ENCODE peak calls at places on chromosomes 12 and 14, in five cellular contexts. One of them, this sample, is unnamed.

GRCh38 chr12:131755305-131756113 is 44.6 kb downstream of the SFSWAP start:
- DNase-seq in brain microvascular endothelial cell: peak; percentile 4
- DNase-seq in tibial artery: no peak
- DNase-seq in Peyer's patch: no peak
- DNase-seq in heart left ventricle: no peak
- DNase-seq in this sample: no peak

GRCh38 chr12:12870454-12870853 is 20.9 kb upstream of the GPRC5A start:
- DNase-seq in brain microvascular endothelial cell: peak; percentile 98
- DNase-seq in tibial artery: no peak
- DNase-seq in Peyer's patch: no peak
- DNase-seq in heart left ventricle: no peak
- DNase-seq in this sample: no peak

GRCh38 chr14:90666571-90666970 is 149.7 kb downstream of the TTC7B start:
- DNase-seq in tibial artery: no peak
- DNase-seq in brain microvascular endothelial cell: no peak
- DNase-seq in heart left ventricle: no peak
- DNase-seq in Peyer's patch: no peak
- DNase-seq in this sample: no peak

GRCh38 chr12:113582521-113583218 is 111.0 kb upstream of the LHX5 start:
- DNase-seq in heart left ventricle: no peak
- DNase-seq in Peyer's patch: no peak
- DNase-seq in brain microvascular endothelial cell: no peak
- DNase-seq in tibial artery: no peak
- DNase-seq in this sample: no peak

GRCh38 chr12:20631711-20632110 is 63.4 kb upstream of the SLCO1C1 start:
- DNase-seq in Peyer's patch: no peak
- DNase-seq in heart left ventricle: no peak
- DNase-seq in brain microvascular endothelial cell: no peak
- DNase-seq in tibial artery: no peak
- DNase-seq in this sample: no peak

GRCh38 chr14:32307881-32308582 is 21.1 kb upstream of the AKAP6 start:
- DNase-seq in brain microvascular endothelial cell: no peak
- DNase-seq in tibial artery: no peak
- DNase-seq in Peyer's patch: peak; percentile 72
- DNase-seq in heart left ventricle: no peak
- DNase-seq in this sample: no peak

GRCh38 chr12:5222011-5222461 is 178.4 kb downstream of the KCNA5 start:
- DNase-seq in heart left ventricle: no peak
- DNase-seq in tibial artery: no peak
- DNase-seq in Peyer's patch: no peak
- DNase-seq in brain microvascular endothelial cell: no peak
- DNase-seq in this sample: no peak

GRCh38 chr14:71610149-71610548 is 322.1 kb upstream of the RGS6 start:
- DNase-seq in Peyer's patch: no peak
- DNase-seq in tibial artery: no peak
- DNase-seq in brain microvascular endothelial cell: no peak
- DNase-seq in heart left ventricle: no peak
- DNase-seq in this sample: no peak

GRCh38 chr12:42364692-42365091 is 38.7 kb downstream of the PPHLN1 start:
- DNase-seq in tibial artery: no peak
- DNase-seq in heart left ventricle: no peak
- DNase-seq in brain microvascular endothelial cell: no peak
- DNase-seq in Peyer's patch: no peak
- DNase-seq in this sample: no peak

GRCh38 chr14:54338696-54339317 is 58.0 kb upstream of the CDKN3 start:
- DNase-seq in heart left ventricle: no peak
- DNase-seq in tibial artery: no peak
- DNase-seq in Peyer's patch: no peak
- DNase-seq in brain microvascular endothelial cell: peak; percentile 40
- DNase-seq in this sample: no peak

GRCh38 chr14:61385002-61385685 is 63.8 kb downstream of the PRKCH start:
- DNase-seq in heart left ventricle: no peak
- DNase-seq in brain microvascular endothelial cell: no peak
- DNase-seq in Peyer's patch: peak; percentile 76
- DNase-seq in tibial artery: no peak
- DNase-seq in this sample: no peak

GRCh38 chr12:55515696-55516095 is 23.5 kb downstream of the OR6C68 start:
- DNase-seq in heart left ventricle: no peak
- DNase-seq in brain microvascular endothelial cell: no peak
- DNase-seq in Peyer's patch: no peak
- DNase-seq in tibial artery: no peak
- DNase-seq in this sample: no peak

GRCh38 chr14:57816568-57817284 is 49.2 kb downstream of the SLC35F4 start:
- DNase-seq in heart left ventricle: no peak
- DNase-seq in brain microvascular endothelial cell: no peak
- DNase-seq in Peyer's patch: no peak
- DNase-seq in tibial artery: no peak
- DNase-seq in this sample: no peak

GRCh38 chr14:100546051-100546443 is 41.2 kb downstream of the BEGAIN start:
- DNase-seq in brain microvascular endothelial cell: no peak
- DNase-seq in tibial artery: no peak
- DNase-seq in heart left ventricle: no peak
- DNase-seq in Peyer's patch: no peak
- DNase-seq in this sample: peak; percentile 65

GRCh38 chr12:77943466-77943865 is 112.8 kb downstream of the NAV3 start:
- DNase-seq in heart left ventricle: no peak
- DNase-seq in Peyer's patch: no peak
- DNase-seq in brain microvascular endothelial cell: peak; percentile 72
- DNase-seq in tibial artery: no peak
- DNase-seq in this sample: no peak

GRCh38 chr12:132125736-132126135 is 18.4 kb downstream of the DDX51 start:
- DNase-seq in brain microvascular endothelial cell: no peak
- DNase-seq in tibial artery: no peak
- DNase-seq in Peyer's patch: no peak
- DNase-seq in heart left ventricle: no peak
- DNase-seq in this sample: no peak

GRCh38 chr12:13194462-13195110 is 1.9 kb upstream of the EMP1 start:
- DNase-seq in Peyer's patch: peak; percentile 60
- DNase-seq in brain microvascular endothelial cell: no peak
- DNase-seq in heart left ventricle: no peak
- DNase-seq in tibial artery: no peak
- DNase-seq in this sample: no peak

GRCh38 chr14:91303091-91303923 is 58.8 kb upstream of the GPR68 start:
- DNase-seq in tibial artery: no peak
- DNase-seq in heart left ventricle: peak; percentile 56
- DNase-seq in Peyer's patch: no peak
- DNase-seq in brain microvascular endothelial cell: no peak
- DNase-seq in this sample: peak; percentile 41

GRCh38 chr12:8678661-8679111 is 16.1 kb upstream of the MFAP5 start:
- DNase-seq in Peyer's patch: no peak
- DNase-seq in brain microvascular endothelial cell: no peak
- DNase-seq in tibial artery: no peak
- DNase-seq in heart left ventricle: no peak
- DNase-seq in this sample: no peak

GRCh38 chr14:66539034-66539433 is 31.1 kb downstream of the GPHN start:
- DNase-seq in Peyer's patch: no peak
- DNase-seq in brain microvascular endothelial cell: no peak
- DNase-seq in tibial artery: no peak
- DNase-seq in heart left ventricle: no peak
- DNase-seq in this sample: no peak

GRCh38 chr12:29782821-29783772 is 645 bp downstream of the TMTC1 start:
- DNase-seq in tibial artery: peak; percentile 32
- DNase-seq in heart left ventricle: peak; percentile 71
- DNase-seq in Peyer's patch: no peak
- DNase-seq in brain microvascular endothelial cell: no peak
- DNase-seq in this sample: peak; percentile 53

GRCh38 chr14:20873370-20874177 is 17.6 kb upstream of the RNASE3 start:
- DNase-seq in heart left ventricle: peak; percentile 90
- DNase-seq in Peyer's patch: peak; percentile 90
- DNase-seq in tibial artery: peak; percentile 78
- DNase-seq in brain microvascular endothelial cell: peak; percentile 61
- DNase-seq in this sample: peak; percentile 93
- H3K4me3 ChIP-seq in heart left ventricle: no peak overlapping the region
- H3K4me3 ChIP-seq in Peyer's patch: no peak overlapping the region
- H3K4me3 ChIP-seq in tibial artery: peak overlapping the region; percentile 15
- H3K4me3 ChIP-seq in brain microvascular endothelial cell: peak overlapping the region; percentile 17
- H3K4me3 ChIP-seq in this sample: peak overlapping the region; percentile 34

GRCh38 chr14:74417611-74418010 is 8.4 kb downstream of the SYNDIG1L start:
- DNase-seq in Peyer's patch: no peak
- DNase-seq in heart left ventricle: no peak
- DNase-seq in brain microvascular endothelial cell: no peak
- DNase-seq in tibial artery: no peak
- DNase-seq in this sample: no peak
- H3K27me3 ChIP-seq in Peyer's patch: no peaks in the 10 kb centered on the region
- H3K27me3 ChIP-seq in heart left ventricle: peaks cover 9% of the 10 kb centered on the region
- H3K27me3 ChIP-seq in brain microvascular endothelial cell: peaks cover 14% of the 10 kb centered on the region
- H3K27me3 ChIP-seq in tibial artery: no peaks in the 10 kb centered on the region
- H3K27me3 ChIP-seq in this sample: peaks cover 9% of the 10 kb centered on the region

GRCh38 chr14:105488781-105489606 is 2.1 kb upstream of the TEDC1 start:
- DNase-seq in Peyer's patch: peak; percentile 63
- DNase-seq in heart left ventricle: peak; percentile 52
- DNase-seq in brain microvascular endothelial cell: no peak
- DNase-seq in tibial artery: no peak
- DNase-seq in this sample: no peak
- H3K4me3 ChIP-seq in Peyer's patch: no peak overlapping the region
- H3K4me3 ChIP-seq in heart left ventricle: peak overlapping the region; percentile 7
- H3K4me3 ChIP-seq in brain microvascular endothelial cell: no peak overlapping the region
- H3K4me3 ChIP-seq in tibial artery: peak overlapping the region; percentile 63
- H3K4me3 ChIP-seq in this sample: peak overlapping the region; percentile 83

GRCh38 chr14:94707494-94707893 is 62.4 kb downstream of the GSC start:
- DNase-seq in heart left ventricle: no peak
- DNase-seq in tibial artery: no peak
- DNase-seq in Peyer's patch: no peak
- DNase-seq in brain microvascular endothelial cell: no peak
- DNase-seq in this sample: no peak

GRCh38 chr14:94717808-94718207 is 52.1 kb downstream of the GSC start:
- DNase-seq in brain microvascular endothelial cell: no peak
- DNase-seq in heart left ventricle: no peak
- DNase-seq in tibial artery: no peak
- DNase-seq in Peyer's patch: no peak
- DNase-seq in this sample: no peak

GRCh38 chr14:94716976-94717375 is 52.9 kb downstream of the GSC start:
- DNase-seq in brain microvascular endothelial cell: no peak
- DNase-seq in tibial artery: no peak
- DNase-seq in heart left ventricle: no peak
- DNase-seq in Peyer's patch: no peak
- DNase-seq in this sample: no peak

GRCh38 chr14:94710731-94711130 is 59.2 kb downstream of the GSC start:
- DNase-seq in tibial artery: no peak
- DNase-seq in heart left ventricle: no peak
- DNase-seq in Peyer's patch: no peak
- DNase-seq in brain microvascular endothelial cell: no peak
- DNase-seq in this sample: no peak

GRCh38 chr14:94713115-94713514 is 56.8 kb downstream of the GSC start:
- DNase-seq in heart left ventricle: no peak
- DNase-seq in tibial artery: no peak
- DNase-seq in brain microvascular endothelial cell: no peak
- DNase-seq in Peyer's patch: no peak
- DNase-seq in this sample: no peak
- H3K27me3 ChIP-seq in heart left ventricle: peaks cover 13% of the 10 kb centered on the region
- H3K27me3 ChIP-seq in tibial artery: no peaks in the 10 kb centered on the region
- H3K27me3 ChIP-seq in brain microvascular endothelial cell: no peaks in the 10 kb centered on the region
- H3K27me3 ChIP-seq in Peyer's patch: no peaks in the 10 kb centered on the region
- H3K27me3 ChIP-seq in this sample: peaks cover 8% of the 10 kb centered on the region

GRCh38 chr14:49420201-49420600 is 166.0 kb downstream of the RPS29 start:
- DNase-seq in brain microvascular endothelial cell: no peak
- DNase-seq in heart left ventricle: no peak
- DNase-seq in Peyer's patch: no peak
- DNase-seq in tibial artery: no peak
- DNase-seq in this sample: no peak

GRCh38 chr14:49428076-49428475 is 158.1 kb downstream of the RPS29 start:
- DNase-seq in brain microvascular endothelial cell: no peak
- DNase-seq in heart left ventricle: no peak
- DNase-seq in Peyer's patch: no peak
- DNase-seq in tibial artery: no peak
- DNase-seq in this sample: no peak

GRCh38 chr14:49418789-49419188 is 167.4 kb downstream of the RPS29 start:
- DNase-seq in brain microvascular endothelial cell: no peak
- DNase-seq in heart left ventricle: no peak
- DNase-seq in Peyer's patch: no peak
- DNase-seq in tibial artery: no peak
- DNase-seq in this sample: no peak

GRCh38 chr14:49427117-49427516 is 159.1 kb downstream of the RPS29 start:
- DNase-seq in brain microvascular endothelial cell: no peak
- DNase-seq in Peyer's patch: no peak
- DNase-seq in tibial artery: no peak
- DNase-seq in heart left ventricle: no peak
- DNase-seq in this sample: no peak

DNA sequence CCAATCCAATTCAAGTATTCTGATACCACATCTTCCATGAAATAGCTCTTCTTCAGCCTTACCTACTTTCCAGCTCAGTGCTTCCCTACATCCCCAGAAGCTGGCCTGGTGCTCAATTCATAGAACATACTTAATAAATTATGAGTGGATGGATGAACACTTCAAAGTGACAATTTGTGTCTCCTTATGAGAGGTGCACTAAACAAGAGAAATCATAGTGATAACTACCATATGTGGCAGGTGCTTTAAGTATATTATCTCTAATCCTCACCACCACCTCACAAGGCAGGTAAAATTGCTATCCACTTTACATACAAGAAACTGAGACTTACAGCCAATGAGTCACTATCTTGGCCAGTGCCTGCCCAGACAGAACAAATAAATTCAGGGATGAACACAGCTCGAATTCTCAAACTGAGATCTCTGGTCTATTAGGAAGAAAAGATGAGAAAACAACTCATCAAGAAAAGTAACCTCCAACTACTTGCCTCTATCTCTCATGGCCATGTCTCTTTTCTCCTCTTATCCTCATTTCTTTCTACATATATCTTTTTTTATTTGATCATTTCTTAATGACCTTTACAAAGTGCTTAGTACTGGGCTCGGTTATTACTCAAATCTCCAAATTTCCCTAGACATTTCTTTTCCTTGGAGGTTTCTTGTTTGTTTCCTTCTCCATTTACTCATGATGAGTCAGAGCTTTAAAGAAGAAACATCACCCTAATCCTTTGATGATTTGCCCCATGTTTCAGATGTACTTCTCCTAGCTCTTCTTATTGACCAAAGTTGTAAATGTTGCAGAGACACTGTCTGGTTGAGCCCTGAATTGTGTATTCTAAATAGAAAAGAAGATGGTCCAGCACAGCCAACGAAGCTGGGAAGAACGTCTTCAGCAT is 161.5 kb downstream of the RPS29 start:
- DNase-seq in Peyer's patch: no peak
- DNase-seq in tibial artery: no peak
- DNase-seq in heart left ventricle: no peak
- DNase-seq in brain microvascular endothelial cell: no peak
- DNase-seq in this sample: no peak
- H3K4me3 ChIP-seq in Peyer's patch: no peak overlapping the region
- H3K4me3 ChIP-seq in tibial artery: no peak overlapping the region
- H3K4me3 ChIP-seq in heart left ventricle: no peak overlapping the region
- H3K4me3 ChIP-seq in brain microvascular endothelial cell: no peak overlapping the region
- H3K4me3 ChIP-seq in this sample: no peak overlapping the region